ENCODE peak calls at places on chromosomes 16 and 17, in ten cellular contexts. B, S, A, F, X, T, L, H, Z and P are unnamed samples.

GRCh38 chr16:89815639-89816348 is 653 bp downstream of the FANCA start:
- DNase-seq in B (peak), S (no peak), A (no peak), F (no peak), X (no peak), T (no peak), L (no peak), H (no peak), Z (peak), P (no peak)

GRCh38 chr16:57476546-57477410 is 9.5 kb downstream of the DOK4 start:
- DNase-seq in B (no peak), S (no peak), A (no peak), F (no peak), X (no peak), T (no peak), L (no peak), H (no peak), Z (no peak), P (no peak)

GRCh38 chr16:88298882-88299745 is 83.6 kb upstream of the ZNF469 start:
- DNase-seq in B (peak), S (no peak), A (no peak), F (no peak), X (no peak), T (peak), L (no peak), H (no peak), Z (no peak), P (no peak)

GRCh38 chr17:9668532-9668931 is 23.2 kb downstream of the USP43 start:
- DNase-seq in B (peak), S (no peak), A (no peak), F (no peak), X (no peak), T (no peak), L (no peak), H (no peak), Z (no peak), P (no peak)

GRCh38 chr16:85718682-85719081 is 29.9 kb upstream of the GINS2 start:
- DNase-seq in B (peak), S (no peak), A (no peak), F (no peak), X (no peak), T (no peak), L (no peak), H (no peak), Z (peak), P (no peak)

GRCh38 chr17:28727727-28728363 is 743 bp upstream of the NEK8 start:
- DNase-seq in B (peak), S (peak), A (no peak), F (no peak), X (peak), T (peak), L (peak), H (no peak), Z (peak), P (no peak)

GRCh38 chr16:66551362-66551761 is 1.0 kb upstream of the CKLF start:
- DNase-seq in B (peak), S (peak), A (no peak), F (no peak), X (no peak), T (peak), L (no peak), H (no peak), Z (peak), P (no peak)

GRCh38 chr17:37234106-37234505 is 141.7 kb upstream of the C17orf78 start:
- DNase-seq in B (no peak), S (no peak), A (no peak), F (no peak), X (no peak), T (no peak), L (no peak), H (no peak), Z (no peak), P (no peak)

GRCh38 chr16:57667069-57667525 is 1.0 kb upstream of the ADGRG3 start:
- DNase-seq in B (no peak), S (no peak), A (no peak), F (no peak), X (no peak), T (no peak), L (no peak), H (no peak), Z (no peak), P (no peak)

GRCh38 chr16:85428899-85429775 is 184.0 kb upstream of the GSE1 start:
- DNase-seq in B (no peak), S (peak), A (no peak), F (no peak), X (peak), T (no peak), L (no peak), H (no peak), Z (no peak), P (no peak)

GRCh38 chr16:49312389-49312990 is 30.9 kb upstream of the CBLN1 start:
- DNase-seq in B (no peak), S (no peak), A (no peak), F (no peak), X (no peak), T (no peak), L (no peak), H (no peak), Z (no peak), P (no peak)